ENCODE peak calls at places on chromosome 17, in five cellular contexts. B is heart right ventricle; C is colonic mucosa; I is CD8-positive, alpha-beta memory T cell; U is mammary epithelial cell. T is an unnamed sample.
A peak's percentile ranks its signal among the peaks of the same experiment; 100 is the strongest.

GRCh38 chr17:51795401-51795800 is 363.1 kb downstream of the CA10 start:
- DNase-seq in I (no peak), B (no peak), U (no peak), C (no peak), T (no peak)

GRCh38 chr17:63694974-63695773 is 4.8 kb downstream of the LIMD2 start:
- DNase-seq in B (no peak), I (no peak), U (no peak), C (no peak), T (peak; percentile 22)

GRCh38 chr17:82823004-82823403 is 16.8 kb downstream of the ZNF750 start:
- DNase-seq in I (no peak), U (no peak), C (no peak), B (no peak), T (no peak)

GRCh38 chr17:81395600-81396277 is 482 bp downstream of the BAHCC1 start:
- DNase-seq in I (no peak), C (no peak), U (no peak), B (peak; percentile 30), T (no peak)

GRCh38 chr17:57574040-57574513 is 171.0 kb downstream of the CCDC182 start:
- DNase-seq in U (no peak), B (peak; percentile 40), I (no peak), C (peak; percentile 31), T (no peak)

GRCh38 chr17:20085283-20085875 is 76.2 kb downstream of the SPECC1 start:
- DNase-seq in I (no peak), C (no peak), U (no peak), B (no peak), T (no peak)

GRCh38 chr17:40362696-40363479 is 1.6 kb downstream of the GJD3 start:
- DNase-seq in U (peak; percentile 68), B (peak; percentile 69), I (peak; percentile 62), C (peak; percentile 81), T (peak; percentile 78)

GRCh38 chr17:82424001-82424862 is 5.8 kb upstream of the OGFOD3 start:
- DNase-seq in C (peak; percentile 44), I (peak; percentile 50), B (no peak), U (peak; percentile 21), T (peak; percentile 42)

GRCh38 chr17:62791235-62792121 is 16.6 kb downstream of the MARCHF10 start:
- DNase-seq in C (no peak), U (peak; percentile 28), I (no peak), B (no peak), T (no peak)

GRCh38 chr17:18951941-18952842 is at the start of gene SLC5A10:
- DNase-seq in U (no peak), C (no peak), I (no peak), B (no peak), T (no peak)

GRCh38 chr17:63740464-63741181 is 976 bp downstream of the STRADA start:
- DNase-seq in I (no peak), U (peak; percentile 34), B (no peak), C (peak; percentile 32), T (no peak)

GRCh38 chr17:47203984-47204721 is 5.0 kb upstream of the MYL4 start:
- DNase-seq in I (peak; percentile 27), U (peak; percentile 38), C (no peak), B (no peak), T (peak; percentile 47)

GRCh38 chr17:36511216-36511615 is 23.5 kb downstream of the MYO19 start:
- DNase-seq in I (no peak), B (no peak), C (no peak), U (no peak), T (no peak)

GRCh38 chr17:58052951-58053715 is 30.1 kb upstream of the DYNLL2 start:
- DNase-seq in U (no peak), C (no peak), I (no peak), B (no peak), T (no peak)

GRCh38 chr17:44820631-44821196 is 9.4 kb downstream of the GJC1 start:
- DNase-seq in U (peak; percentile 88), I (no peak), B (no peak), C (no peak), T (no peak)

GRCh38 chr17:20092973-20093626 is 83.9 kb downstream of the SPECC1 start:
- DNase-seq in C (no peak), U (no peak), I (no peak), B (no peak), T (no peak)

GRCh38 chr17:17913695-17914332 is 58.4 kb downstream of the TOM1L2 start:
- DNase-seq in I (no peak), U (peak; percentile 97), C (peak; percentile 92), B (peak; percentile 50), T (no peak)

GRCh38 chr17:19883537-19884215 is 15.9 kb upstream of the ULK2 start:
- DNase-seq in U (no peak), B (no peak), I (no peak), C (no peak), T (no peak)

GRCh38 chr17:66406701-66407644 is 104.6 kb downstream of the PRKCA start:
- DNase-seq in I (no peak), U (no peak), C (no peak), B (no peak), T (peak; percentile 8)

GRCh38 chr17:56506349-56506748 is 87.2 kb upstream of the NOG start:
- DNase-seq in C (no peak), I (no peak), B (no peak), U (no peak), T (no peak)

GRCh38 chr17:22703204-22703603 is 1010.9 kb downstream of the KCNJ18 start:
- DNase-seq in C (no peak), I (no peak), B (no peak), U (no peak), T (no peak)

GRCh38 chr17:55625516-55625915 is 97.1 kb downstream of the TMEM100 start:
- DNase-seq in I (no peak), U (no peak), C (no peak), B (no peak), T (no peak)

GRCh38 chr17:65967372-65967771 is 224.6 kb downstream of the CEP112 start:
- DNase-seq in I (no peak), U (no peak), B (no peak), C (no peak), T (no peak)

GRCh38 chr17:74852237-74853047 is 7.2 kb downstream of the GRIN2C start:
- DNase-seq in B (no peak), U (peak; percentile 51), C (no peak), I (peak; percentile 30), T (no peak)

GRCh38 chr17:19270347-19270950 is 33.3 kb downstream of the EPN2 start:
- DNase-seq in U (no peak), B (no peak), I (no peak), C (no peak), T (no peak)

GRCh38 chr17:75892556-75893224 is 4.1 kb downstream of the TRIM65 start:
- DNase-seq in C (no peak), B (no peak), U (no peak), I (no peak), T (no peak)

GRCh38 chr17:65173284-65173793 is 36.2 kb downstream of the RGS9 start:
- DNase-seq in C (peak; percentile 39), U (no peak), B (peak; percentile 22), I (peak; percentile 57), T (peak; percentile 63)

GRCh38 chr17:7355053-7355452 is at the start of gene TMEM95:
- DNase-seq in U (peak; percentile 17), C (peak; percentile 41), B (peak; percentile 66), I (no peak), T (no peak)

GRCh38 chr17:80659651-80660050 is 115.0 kb downstream of the RPTOR start:
- DNase-seq in I (no peak), C (no peak), B (no peak), U (no peak), T (no peak)

GRCh38 chr17:79832211-79833109 is 6.8 kb downstream of the CBX4 start:
- DNase-seq in U (no peak), I (no peak), B (peak; percentile 43), C (peak; percentile 71), T (no peak)

GRCh38 chr17:55416470-55417052 is 5.1 kb downstream of the MMD start:
- DNase-seq in I (no peak), U (no peak), B (no peak), C (no peak), T (no peak)

DNA sequence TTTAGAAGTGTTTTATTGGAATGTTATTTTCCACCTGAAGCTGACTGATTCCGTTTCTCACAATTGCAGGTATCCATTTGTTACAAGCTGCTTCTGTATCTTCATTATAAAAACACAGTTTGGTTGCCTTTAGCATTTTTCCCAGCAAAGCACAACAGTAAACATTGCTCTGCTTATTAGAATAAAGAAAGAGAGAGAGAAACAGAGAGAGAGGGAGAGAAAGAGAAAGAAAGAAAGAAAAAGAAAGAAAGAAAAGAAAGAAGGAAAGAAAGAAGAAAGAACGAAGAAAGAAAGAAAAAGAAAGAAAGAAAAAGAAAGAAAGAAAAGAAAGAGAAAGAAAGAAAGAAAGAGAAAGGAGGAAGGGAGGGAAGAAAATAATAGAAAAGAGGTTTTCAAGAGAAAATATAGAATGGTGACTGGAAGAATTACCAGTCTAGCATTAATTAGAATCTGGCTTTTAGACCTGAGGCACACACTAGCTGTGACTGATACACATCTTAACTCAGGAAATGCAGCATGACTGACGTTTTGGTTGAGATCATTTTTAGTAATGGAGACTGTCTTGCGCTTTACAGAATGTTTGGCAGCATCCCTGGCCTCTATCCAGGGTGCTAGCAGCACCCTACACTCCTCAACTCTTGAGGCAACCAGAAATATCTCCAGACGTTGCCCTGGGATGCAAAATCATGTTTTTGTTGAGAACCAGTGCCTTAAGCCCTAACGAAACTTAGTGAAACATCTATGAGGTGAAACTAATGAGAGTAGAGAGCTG is 109.2 kb downstream of the HS3ST3A1 start:
- DNase-seq in I (no peak), U (no peak), B (no peak), C (no peak), T (no peak)
- H3K27ac ChIP-seq in I (no peak overlapping the region), U (no peak overlapping the region), B (no peak overlapping the region), C (no peak overlapping the region), T (no peak overlapping the region)

GRCh38 chr17:49910858-49911204 is 58.2 kb upstream of the DLX4 start:
- DNase-seq in U (no peak), I (no peak), B (no peak), C (no peak), T (no peak)
- H3K4me3 ChIP-seq in U (no peak overlapping the region), I (no peak overlapping the region), B (no peak overlapping the region), C (no peak overlapping the region), T (no peak overlapping the region)

GRCh38 chr17:2485543-2485942 is 26.1 kb downstream of the METTL16 start:
- DNase-seq in I (no peak), B (no peak), C (no peak), U (peak; percentile 32), T (no peak)
- H3K27ac ChIP-seq in I (no peak overlapping the region), B (peak overlapping the region; percentile 54), C (no peak overlapping the region), U (peak overlapping the region; percentile 43), T (no peak overlapping the region)

DNA sequence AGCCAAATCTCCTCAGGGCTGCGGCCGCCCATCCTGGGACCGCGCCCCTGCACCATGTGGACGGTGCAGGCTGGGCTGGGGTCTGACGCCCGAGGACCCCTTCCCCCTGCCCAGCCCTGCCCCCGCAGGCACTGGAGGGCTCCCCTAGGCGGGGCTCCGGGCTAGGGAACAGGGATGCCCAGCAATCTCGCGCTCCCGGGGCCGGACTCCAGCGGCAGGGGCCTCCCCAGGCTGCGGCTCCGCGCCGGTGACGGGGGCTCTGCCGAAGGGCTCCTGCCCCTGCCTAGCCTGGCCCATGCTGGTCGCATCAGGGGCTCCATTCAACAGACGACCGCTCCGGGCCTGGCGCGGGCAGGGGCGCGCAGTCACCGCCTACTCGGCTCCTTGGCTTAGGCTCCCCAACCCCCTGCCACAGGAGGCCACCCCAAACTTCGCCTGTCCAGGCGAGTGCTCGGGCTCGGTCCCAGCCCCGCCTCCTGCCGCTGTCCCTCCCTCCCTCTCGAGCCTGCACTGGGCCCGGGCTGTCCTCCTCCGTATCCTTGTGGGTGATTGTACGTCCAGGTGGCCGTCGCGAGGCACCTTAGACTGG is 27.4 kb upstream of the ADORA2B start:
- DNase-seq in U (no peak), I (no peak), B (peak; percentile 29), C (no peak), T (no peak)
- H3K4me3 ChIP-seq in U (no peak overlapping the region), I (no peak overlapping the region), B (peak overlapping the region; percentile 35), C (no peak overlapping the region), T (no peak overlapping the region)

GRCh38 chr17:33494156-33494555 is 201.1 kb upstream of the ASIC2 start:
- DNase-seq in I (no peak), B (no peak), U (peak; percentile 1), C (no peak), T (no peak)
- H3K27ac ChIP-seq in I (no peak overlapping the region), B (no peak overlapping the region), U (no peak overlapping the region), C (no peak overlapping the region), T (no peak overlapping the region)

T was measured in naive thymus-derived CD4-positive, alpha-beta T cell.